ENCODE peak calls at places on chromosomes 16 and 17, in eight cellular contexts. W is Peyer's patch, P is psoas muscle, O is pancreas, N is upper lobe of right lung, X is sigmoid colon, K is A549, L is gastrocnemius medialis. D is an unnamed sample.

GRCh38 chr16:73047221-73047535 is 750 bp downstream of the ZFHX3 start:
- DNase-seq in W (no peak), P (no peak), O (no peak), N (no peak), X (no peak), K (no peak), L (no peak), D (peak; percentile 43)

GRCh38 chr16:84740596-84741071 is 40.8 kb downstream of the USP10 start:
- DNase-seq in W (no peak), P (no peak), O (no peak), N (no peak), X (no peak), K (no peak), L (no peak), D (peak; percentile 49)

GRCh38 chr17:32519769-32520701 is 33.2 kb downstream of the CDK5R1 start:
- DNase-seq in W (no peak), P (no peak), O (no peak), N (no peak), X (peak; percentile 50), K (no peak), L (no peak), D (peak; percentile 17)

GRCh38 chr17:55527520-55528118 is 16.4 kb upstream of the SMIM36 start:
- DNase-seq in W (no peak), P (no peak), O (no peak), N (no peak), X (no peak), K (peak; percentile 71), L (peak; percentile 24), D (peak; percentile 76)

GRCh38 chr16:76385831-76386230 is 108.6 kb downstream of the CNTNAP4 start:
- DNase-seq in W (no peak), P (no peak), O (no peak), N (no peak), X (no peak), K (no peak), L (no peak), D (no peak)

GRCh38 chr17:21262259-21262993 is 9.2 kb upstream of the NATD1 start:
- DNase-seq in W (no peak), P (no peak), O (peak; percentile 30), N (no peak), X (no peak), K (no peak), L (no peak), D (no peak)

GRCh38 chr16:84995666-84996065 is 15.7 kb downstream of the ZDHHC7 start:
- DNase-seq in W (no peak), P (peak; percentile 75), O (peak; percentile 10), N (peak; percentile 72), X (no peak), K (no peak), L (no peak), D (no peak)

GRCh38 chr16:28289939-28290862 is 2.1 kb upstream of the SBK1 start:
- DNase-seq in W (no peak), P (no peak), O (no peak), N (no peak), X (no peak), K (no peak), L (no peak), D (no peak)

GRCh38 chr16:88340755-88341150 is 42.0 kb upstream of the ZNF469 start:
- DNase-seq in W (no peak), P (peak; percentile 32), O (peak; percentile 39), N (no peak), X (no peak), K (no peak), L (no peak), D (no peak)

GRCh38 chr17:50129303-50129945 is 536 bp downstream of the SAMD14 start:
- DNase-seq in W (no peak), P (peak; percentile 76), O (peak; percentile 77), N (peak; percentile 68), X (no peak), K (peak; percentile 66), L (no peak), D (no peak)

GRCh38 chr17:30372755-30373154 is 6.0 kb upstream of the CPD start:
- DNase-seq in W (no peak), P (no peak), O (no peak), N (no peak), X (no peak), K (peak; percentile 64), L (no peak), D (peak; percentile 59)

GRCh38 chr16:19595043-19595767 is 39.7 kb downstream of the VPS35L start:
- DNase-seq in W (no peak), P (no peak), O (no peak), N (no peak), X (no peak), K (peak; percentile 88), L (no peak), D (peak; percentile 73)

GRCh38 chr16:77723108-77723514 is 797 bp downstream of the NUDT7 start:
- DNase-seq in W (no peak), P (no peak), O (no peak), N (no peak), X (peak; percentile 65), K (no peak), L (peak; percentile 11), D (peak; percentile 74)

GRCh38 chr16:48231675-48232214 is 12.4 kb upstream of the LONP2 start:
- DNase-seq in W (no peak), P (no peak), O (no peak), N (no peak), X (no peak), K (peak; percentile 65), L (no peak), D (peak; percentile 47)

GRCh38 chr17:65633988-65634387 is 72.5 kb upstream of the AXIN2 start:
- DNase-seq in W (no peak), P (no peak), O (no peak), N (no peak), X (no peak), K (peak; percentile 75), L (no peak), D (no peak)

GRCh38 chr17:8754890-8755289 is 3.5 kb downstream of the SPDYE4 start:
- DNase-seq in W (no peak), P (no peak), O (no peak), N (no peak), X (no peak), K (no peak), L (no peak), D (no peak)

GRCh38 chr17:8757189-8757588 is 1.2 kb downstream of the SPDYE4 start:
- DNase-seq in W (no peak), P (no peak), O (no peak), N (no peak), X (no peak), K (no peak), L (no peak), D (no peak)

GRCh38 chr17:8755590-8756255 is 2.6 kb downstream of the SPDYE4 start:
- DNase-seq in W (no peak), P (no peak), O (no peak), N (no peak), X (no peak), K (no peak), L (no peak), D (no peak)

GRCh38 chr17:8753136-8753975 is 5.0 kb downstream of the SPDYE4 start:
- DNase-seq in W (no peak), P (no peak), O (no peak), N (no peak), X (no peak), K (no peak), L (no peak), D (no peak)

GRCh38 chr17:8753976-8754440 is 4.3 kb downstream of the SPDYE4 start:
- DNase-seq in W (no peak), P (no peak), O (no peak), N (no peak), X (no peak), K (peak; percentile 64), L (no peak), D (peak; percentile 42)
- TF ChIP-seq CTCF in W (no peak), P (no peak), O (no peak), N (peak; percentile 32), X (no peak), K (peak; percentile 66), L (no peak), D (peak; percentile 55)

DNA sequence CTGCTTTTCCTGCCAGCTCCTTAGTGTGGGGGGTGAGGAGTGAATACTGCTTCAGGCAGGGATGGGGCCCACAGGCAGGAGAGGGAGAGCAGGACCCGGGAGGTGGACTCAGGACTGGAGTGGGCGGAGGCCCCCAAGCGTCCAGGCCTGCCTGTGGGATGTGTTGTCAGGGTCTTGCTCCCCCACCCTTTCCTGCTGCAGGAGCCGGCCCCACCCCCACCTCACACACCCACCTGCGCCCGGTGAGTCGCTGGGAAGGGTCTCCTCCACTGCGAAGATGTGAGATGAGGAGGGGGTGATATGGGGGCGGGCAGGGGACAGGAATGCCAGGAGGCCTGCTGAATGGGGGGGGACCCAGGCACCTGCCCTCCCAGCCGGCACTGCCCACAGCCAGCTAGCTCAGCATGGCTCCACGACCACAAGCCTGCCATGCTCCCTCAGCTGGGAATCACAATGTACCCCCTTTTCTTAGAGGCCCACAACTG is 1.1 kb downstream of the FAM171A2 start:
- DNase-seq in W (no peak), P (no peak), O (peak; percentile 66), N (no peak), X (no peak), K (no peak), L (no peak), D (no peak)
- H3K4me3 ChIP-seq in W (peak overlapping the region; percentile 67), P (peak overlapping the region; percentile 71), O (no peak overlapping the region), N (peak overlapping the region; percentile 60), X (peak overlapping the region; percentile 54), K (peak overlapping the region; percentile 77), L (peak overlapping the region; percentile 62), D (peak overlapping the region; percentile 51)

DNA sequence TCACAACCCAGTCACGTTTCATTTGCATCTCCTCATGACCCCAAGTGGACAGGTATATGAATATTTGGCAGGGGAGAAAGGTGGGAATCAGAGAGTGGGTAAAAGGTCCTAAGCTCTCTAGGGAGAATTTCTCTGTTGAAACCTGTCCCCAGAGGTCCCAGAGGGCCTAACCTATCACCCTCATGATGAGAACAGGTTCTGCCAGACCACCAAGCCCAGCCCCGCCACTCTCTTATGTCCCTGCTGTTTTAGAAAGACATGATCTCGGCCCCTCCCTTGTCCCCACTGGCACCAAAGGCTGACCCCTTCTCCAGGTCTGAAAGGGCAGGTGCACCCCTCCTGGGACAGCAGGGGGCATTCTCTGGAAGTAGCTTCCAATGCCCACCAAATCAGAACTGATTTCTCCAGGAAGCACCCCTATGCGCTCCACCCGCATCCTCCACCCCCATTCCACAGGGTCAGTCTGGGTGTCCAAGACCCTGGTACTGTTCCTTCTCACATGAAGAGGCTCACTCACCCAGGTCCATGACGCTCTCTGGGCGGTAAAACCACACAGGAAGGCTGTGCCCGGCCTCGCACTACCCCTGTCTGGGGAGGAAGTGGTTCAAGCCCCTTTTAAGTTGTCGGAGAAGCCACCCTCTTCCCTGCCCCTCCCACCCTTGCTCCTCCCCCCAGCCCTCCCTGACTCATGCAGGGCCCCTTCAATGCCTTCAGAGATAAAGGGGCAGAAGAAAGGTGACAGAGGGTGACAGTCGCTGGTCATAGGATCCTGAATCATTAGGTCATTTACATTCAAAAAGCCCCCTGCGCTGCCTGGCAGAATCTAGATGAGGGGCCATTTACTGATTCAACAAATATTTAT is at the start of gene CCR7:
- DNase-seq in W (no peak), P (no peak), O (peak; percentile 12), N (peak; percentile 45), X (no peak), K (no peak), L (no peak), D (no peak)
- TF ChIP-seq CTCF in W (no peak), P (no peak), O (no peak), N (no peak), X (no peak), K (no peak), L (no peak), D (no peak)

DNA sequence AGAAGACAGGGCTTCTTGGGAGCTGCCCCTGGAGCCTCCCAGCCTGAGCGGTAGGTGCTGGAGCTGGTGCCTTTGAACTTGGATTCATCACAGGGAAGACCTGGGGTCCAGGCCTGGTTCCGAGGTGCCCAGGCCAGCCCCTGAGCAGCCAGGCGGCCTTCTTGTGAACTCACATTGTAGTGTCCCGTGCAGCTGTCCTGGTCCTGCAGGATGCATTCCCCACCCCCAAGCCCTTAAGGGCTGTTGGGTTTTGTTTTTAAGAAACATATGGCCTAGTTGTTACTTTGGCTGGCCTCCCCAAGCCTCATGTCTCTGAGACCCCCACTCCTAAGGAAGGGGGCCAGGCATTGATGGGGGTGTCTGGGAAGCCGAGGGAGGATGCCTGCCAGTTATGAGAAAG is 70.9 kb downstream of the SREBF1 start:
- DNase-seq in W (no peak), P (no peak), O (no peak), N (no peak), X (no peak), K (no peak), L (no peak), D (no peak)
- H3K4me3 ChIP-seq in W (no peak overlapping the region), P (no peak overlapping the region), O (no peak overlapping the region), N (no peak overlapping the region), X (no peak overlapping the region), K (no peak overlapping the region), L (no peak overlapping the region), D (no peak overlapping the region)